ENCODE peak calls at places on chromosomes 16 and 17, in five cellular contexts. L, R, Z, E and T are unnamed samples.

GRCh38 chr16:88628512-88628974 is 9.8 kb upstream of the IL17C start:
- DNase-seq in Z (peak; percentile 59), E (no peak), L (no peak), R (peak; percentile 60), T (peak; percentile 43)

GRCh38 chr17:29753845-29754439 is 131.2 kb upstream of the CORO6 start:
- DNase-seq in L (no peak), Z (no peak), E (no peak), R (no peak), T (no peak)

GRCh38 chr17:13594762-13595697 is 6.7 kb downstream of the HS3ST3A1 start:
- DNase-seq in L (peak; percentile 78), R (peak; percentile 53), Z (peak; percentile 68), E (peak; percentile 90), T (peak; percentile 83)

GRCh38 chr16:89690392-89690901 is 4.0 kb downstream of the CDK10 start:
- DNase-seq in L (no peak), R (no peak), E (no peak), Z (no peak), T (no peak)

GRCh38 chr16:47716571-47716970 is 255.4 kb downstream of the PHKB start:
- DNase-seq in R (no peak), L (peak; percentile 79), E (no peak), Z (no peak), T (no peak)

GRCh38 chr16:83268164-83268563 is 539.6 kb upstream of the HSBP1 start:
- DNase-seq in Z (no peak), E (no peak), L (no peak), R (no peak), T (no peak)

GRCh38 chr17:31321971-31322370 is 549 bp upstream of the EVI2A start:
- DNase-seq in L (no peak), E (no peak), Z (no peak), R (no peak), T (no peak)

GRCh38 chr17:31695456-31696090 is 163.5 kb downstream of the COPRS start:
- DNase-seq in L (peak; percentile 36), Z (no peak), E (peak; percentile 40), R (no peak), T (no peak)

GRCh38 chr17:48728232-48729231 is at the start of gene HOXB13:
- DNase-seq in E (peak; percentile 29), R (peak; percentile 93), Z (no peak), L (no peak), T (peak; percentile 96)

GRCh38 chr17:75396025-75396424 is 9.5 kb downstream of the GRB2 start:
- DNase-seq in Z (no peak), E (no peak), R (no peak), L (no peak), T (no peak)

GRCh38 chr16:81035975-81036750 is 521 bp downstream of the ATMIN start:
- DNase-seq in L (no peak), E (peak; percentile 23), Z (peak; percentile 11), R (peak; percentile 48), T (peak; percentile 18)

GRCh38 chr17:17900615-17901520 is 64.1 kb upstream of the SREBF1 start:
- DNase-seq in L (peak; percentile 93), E (peak; percentile 98), Z (peak; percentile 96), R (no peak), T (peak; percentile 69)

GRCh38 chr16:31477220-31478216 is 5.4 kb upstream of the SLC5A2 start:
- DNase-seq in L (no peak), Z (peak; percentile 93), E (no peak), R (peak; percentile 88), T (no peak)
- TF ChIP-seq CTCF in L (no peak), Z (peak; percentile 86), E (no peak), R (peak; percentile 63), T (no peak)

GRCh38 chr17:39701012-39701783 is 1.3 kb downstream of the ERBB2 start:
- DNase-seq in R (peak; percentile 65), L (no peak), E (no peak), Z (no peak), T (no peak)
- H3K4me3 ChIP-seq in R (peak overlapping the region; percentile 84), L (peak overlapping the region; percentile 70), E (peak overlapping the region; percentile 85), Z (peak overlapping the region; percentile 94), T (peak overlapping the region; percentile 70)

GRCh38 chr16:85657996-85658395 is 30.8 kb downstream of the GINS2 start:
- DNase-seq in R (no peak), E (no peak), L (no peak), Z (no peak), T (no peak)
- TF ChIP-seq CTCF in R (no peak), E (no peak), L (no peak), Z (no peak), T (no peak)

DNA sequence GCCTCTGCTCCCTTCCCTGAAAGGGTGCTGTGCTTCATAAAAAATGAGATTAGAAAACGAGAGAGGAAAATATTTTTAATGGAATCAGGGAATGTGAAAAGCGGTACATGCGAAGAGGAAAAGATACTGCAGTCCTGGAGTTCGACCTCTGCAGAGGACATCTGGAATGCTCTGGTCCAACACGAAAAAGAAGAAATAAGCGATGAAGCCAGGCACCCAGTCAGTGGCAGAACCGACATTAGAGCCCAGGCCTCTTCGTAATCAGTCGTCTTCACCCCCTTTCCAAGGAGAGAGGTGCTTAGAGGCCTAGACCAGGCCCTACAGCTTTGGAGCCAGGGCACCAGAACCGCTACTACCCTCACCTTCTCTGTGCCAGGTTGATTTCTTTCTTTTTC is 459 bp upstream of the MARCHF10 start:
- DNase-seq in Z (no peak), L (no peak), R (no peak), E (no peak), T (no peak)
- H3K4me3 ChIP-seq in Z (no peak overlapping the region), L (peak overlapping the region; percentile 21), R (no peak overlapping the region), E (no peak overlapping the region), T (no peak overlapping the region)

DNA sequence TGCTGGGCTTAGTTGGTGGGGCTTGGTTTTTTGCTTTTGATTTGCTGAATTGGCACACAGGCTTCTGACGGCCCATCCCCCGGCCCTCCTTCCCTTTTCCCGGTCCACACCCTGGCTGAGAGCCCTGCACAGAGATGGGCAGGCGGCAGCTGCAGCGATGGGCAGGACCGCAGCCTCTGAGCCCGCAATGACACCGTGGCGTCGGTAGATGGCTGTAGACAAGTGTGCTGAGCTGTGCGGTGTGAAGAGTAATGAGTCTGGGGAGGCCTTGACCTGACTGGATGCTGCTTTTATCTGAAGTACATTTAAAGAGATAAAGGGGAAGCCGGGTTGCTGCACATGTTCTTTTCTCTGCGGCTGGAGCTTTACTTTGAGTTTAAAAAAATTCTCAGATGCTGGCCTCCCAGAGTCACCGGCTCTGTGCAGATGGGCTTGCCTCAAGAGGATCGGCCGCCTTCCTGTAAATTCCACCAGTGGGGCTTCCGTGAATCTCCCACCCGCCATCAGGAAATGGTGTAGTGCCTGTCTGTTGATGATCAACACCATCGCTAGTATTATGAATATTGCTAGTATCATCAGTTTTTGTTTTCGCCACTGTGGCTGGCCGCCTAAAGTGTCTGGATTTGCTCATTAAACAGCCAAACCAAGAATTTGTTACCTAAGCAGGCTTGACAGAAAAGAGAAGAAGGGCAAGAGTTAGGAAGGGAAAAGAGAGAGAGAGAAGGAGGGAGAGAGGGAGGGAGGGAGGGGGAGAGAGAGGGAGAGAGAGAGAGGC is 245.6 kb upstream of the RBFOX1 start:
- DNase-seq in L (no peak), Z (peak; percentile 33), R (peak; percentile 58), E (no peak), T (peak; percentile 9)
- TF ChIP-seq CTCF in L (no peak), Z (peak; percentile 79), R (peak; percentile 65), E (no peak), T (no peak)

DNA sequence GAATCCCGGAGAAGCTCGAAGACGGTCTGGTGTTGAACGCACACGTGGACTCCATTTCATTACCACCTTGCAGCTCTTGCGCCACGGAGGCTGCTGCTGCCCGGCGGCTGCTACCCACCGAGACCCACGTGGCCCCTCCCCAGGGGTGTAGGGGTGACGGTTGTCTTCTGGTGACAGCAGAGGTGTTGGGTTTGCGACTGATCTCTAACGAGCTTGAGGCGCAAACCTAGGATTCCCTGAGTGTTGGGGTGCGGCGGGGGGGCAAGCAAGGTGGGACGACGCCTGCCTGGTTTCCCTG is 1.7 kb upstream of the CBX4 start:
- DNase-seq in L (peak; percentile 24), Z (no peak), E (no peak), R (no peak), T (no peak)
- H3K4me3 ChIP-seq in L (no peak overlapping the region), Z (no peak overlapping the region), E (no peak overlapping the region), R (peak overlapping the region; percentile 68), T (no peak overlapping the region)

DNA sequence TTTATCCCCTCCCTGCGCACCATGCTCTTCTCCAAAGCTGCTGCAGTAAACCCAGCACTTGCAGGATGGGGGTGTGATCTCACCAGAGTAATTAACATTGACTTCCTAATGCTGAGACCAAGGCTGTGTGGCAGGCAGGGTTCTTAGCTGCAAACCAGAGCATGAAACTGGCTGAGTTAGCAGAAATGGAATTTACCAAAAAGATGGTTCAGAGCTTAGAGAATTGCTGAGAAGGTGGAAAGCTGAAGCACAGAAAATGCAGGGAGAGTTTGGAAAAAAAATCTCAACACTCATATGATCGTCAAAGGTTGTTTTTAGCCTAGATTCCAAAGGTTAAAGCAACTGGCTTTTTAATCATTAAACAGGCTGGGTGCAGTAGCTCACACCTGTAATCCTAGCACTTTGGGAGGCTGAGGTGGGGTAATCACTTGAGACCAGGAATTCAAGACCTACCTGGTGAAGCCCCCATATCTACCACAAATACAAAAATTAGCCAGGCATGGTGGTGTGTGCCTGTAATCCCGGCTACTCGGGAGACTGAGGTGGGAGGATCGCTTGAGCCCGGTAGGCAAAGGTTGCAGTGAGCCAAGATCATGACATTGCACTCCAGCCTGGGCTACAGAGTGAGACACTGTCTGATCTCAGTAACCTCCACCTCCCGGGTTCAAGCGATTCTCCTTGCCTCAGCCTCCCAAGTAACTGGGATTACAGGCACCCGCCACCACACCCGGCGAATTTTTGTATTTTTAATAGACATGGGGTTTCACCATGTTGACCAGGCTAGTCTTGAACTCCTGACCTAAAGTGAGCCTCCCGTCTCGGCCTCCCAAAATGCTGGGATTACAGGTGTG is 6.0 kb upstream of the TXNDC11 start:
- DNase-seq in R (peak; percentile 47), L (no peak), Z (peak; percentile 93), E (no peak), T (no peak)
- TF ChIP-seq CTCF in R (no peak), L (no peak), Z (peak; percentile 6), E (no peak), T (no peak)

GRCh38 chr17:62676231-62676943 is 48.9 kb downstream of the MRC2 start:
- DNase-seq in R (no peak), Z (no peak), E (no peak), L (no peak), T (no peak)

GRCh38 chr17:62674841-62675240 is 47.4 kb downstream of the MRC2 start:
- DNase-seq in L (no peak), Z (no peak), R (no peak), E (no peak), T (no peak)

GRCh38 chr17:62675260-62675659 is 47.8 kb downstream of the MRC2 start:
- DNase-seq in R (no peak), L (peak; percentile 38), E (no peak), Z (no peak), T (no peak)

GRCh38 chr17:62674363-62674739 is 46.9 kb downstream of the MRC2 start:
- DNase-seq in E (no peak), L (no peak), R (no peak), Z (no peak), T (no peak)

DNA sequence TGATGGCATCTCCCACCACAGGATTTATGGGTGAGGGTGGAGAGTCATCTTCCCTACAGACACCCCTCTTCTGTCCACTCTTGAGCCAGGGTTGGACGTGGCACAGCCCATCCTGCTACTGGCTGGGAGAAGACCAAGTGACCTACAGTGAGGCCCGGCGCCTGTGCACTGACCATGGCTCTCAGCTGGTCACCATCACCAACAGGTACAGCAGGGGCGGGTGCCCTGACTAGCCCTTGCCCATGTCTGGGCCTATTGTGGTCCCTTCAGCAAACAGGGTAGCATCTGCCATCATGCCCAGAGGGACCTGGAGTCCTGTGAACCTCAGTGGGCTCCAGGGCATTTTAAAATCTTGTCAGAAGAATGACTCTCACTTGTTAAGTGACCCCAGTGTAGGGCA is 48.2 kb downstream of the MRC2 start:
- DNase-seq in E (no peak), R (no peak), L (no peak), Z (no peak), T (no peak)
- H3K4me3 ChIP-seq in E (no peak overlapping the region), R (no peak overlapping the region), L (no peak overlapping the region), Z (no peak overlapping the region), T (no peak overlapping the region)